ENCODE peak calls at places on chromosomes 16 and 17, in five cellular contexts. L, V, U, G and D are unnamed samples.

GRCh38 chr16:87160752-87161337 is 156.3 kb downstream of the C16orf95 start:
- DNase-seq in L (no peak), V (no peak), U (no peak), G (no peak), D (no peak)

GRCh38 chr16:69106491-69107291 is 1.2 kb downstream of the HAS3 start:
- DNase-seq in L (peak), V (peak), U (no peak), G (no peak), D (no peak)

GRCh38 chr16:19690196-19690595 is 27.8 kb downstream of the KNOP1 start:
- DNase-seq in L (no peak), V (no peak), U (no peak), G (no peak), D (no peak)

GRCh38 chr17:67386965-67387551 is 10.0 kb downstream of the PITPNC1 start:
- DNase-seq in L (peak), V (no peak), U (no peak), G (peak), D (peak)

GRCh38 chr17:37388266-37388665 is 12.5 kb downstream of the C17orf78 start:
- DNase-seq in L (no peak), V (no peak), U (no peak), G (no peak), D (no peak)

GRCh38 chr16:50960517-50961202 is 190.4 kb downstream of the SALL1 start:
- DNase-seq in L (no peak), V (no peak), U (no peak), G (no peak), D (no peak)

GRCh38 chr16:1422076-1422475 is 1.5 kb upstream of the UQCC4 start:
- DNase-seq in L (no peak), V (no peak), U (no peak), G (no peak), D (no peak)

GRCh38 chr17:80544655-80545498 is at the start of gene RPTOR:
- DNase-seq in L (peak), V (peak), U (peak), G (peak), D (peak)

GRCh38 chr16:85750827-85751641 is at the start of gene C16orf74:
- DNase-seq in L (peak), V (peak), U (no peak), G (no peak), D (no peak)

GRCh38 chr17:49616546-49617205 is 41.0 kb downstream of the NXPH3 start:
- DNase-seq in L (no peak), V (no peak), U (peak), G (peak), D (peak)

GRCh38 chr17:63293310-63293709 is 152.8 kb downstream of the CYB561 start:
- DNase-seq in L (no peak), V (no peak), U (no peak), G (no peak), D (no peak)

GRCh38 chr16:50697881-50698767 is 4.7 kb downstream of the NOD2 start:
- DNase-seq in L (no peak), V (peak), U (no peak), G (no peak), D (no peak)

GRCh38 chr16:86519649-86520316 is 9.5 kb downstream of the FOXF1 start:
- DNase-seq in L (peak), V (peak), U (no peak), G (peak), D (peak)

GRCh38 chr17:71237903-71238538 is 882.8 kb upstream of the SOX9 start:
- DNase-seq in L (peak), V (no peak), U (peak), G (peak), D (peak)

GRCh38 chr16:17404903-17405691 is 65.7 kb downstream of the XYLT1 start:
- DNase-seq in L (no peak), V (no peak), U (peak), G (peak), D (peak)

GRCh38 chr16:72723781-72724180 is 324.1 kb downstream of the ZFHX3 start:
- DNase-seq in L (no peak), V (no peak), U (peak), G (no peak), D (no peak)

GRCh38 chr17:65385726-65386125 is 175.7 kb downstream of the AXIN2 start:
- DNase-seq in L (no peak), V (no peak), U (no peak), G (no peak), D (no peak)

GRCh38 chr17:19705771-19706770 is 10.3 kb downstream of the SLC47A2 start:
- DNase-seq in L (peak), V (no peak), U (no peak), G (no peak), D (no peak)

GRCh38 chr16:27929818-27930217 is 133.7 kb downstream of the GSG1L start:
- DNase-seq in L (no peak), V (no peak), U (no peak), G (no peak), D (no peak)

GRCh38 chr16:67942200-67942509 is 1.8 kb downstream of the LCAT start:
- DNase-seq in L (peak), V (peak), U (no peak), G (peak), D (peak)

GRCh38 chr17:6059406-6059805 is 10.8 kb upstream of the WSCD1 start:
- DNase-seq in L (no peak), V (no peak), U (no peak), G (no peak), D (no peak)